ENCODE peak calls at places on chromosomes 3 and 15, in ten cellular contexts. H is left ventricle myocardium inferior; Y is H7; E is OCI-LY7; Q is endothelial cell of umbilical vein; C is uterus; X is fibroblast of the aortic adventitia; Z is CD4-positive, alpha-beta memory T cell; T is GM12864; R is epithelial cell of esophagus. S is an unnamed sample.
A peak's percentile ranks its signal among the peaks of the same experiment; 100 is the strongest.

GRCh38 chr3:53170325-53171108 is 9.5 kb downstream of the PRKCD start:
- DNase-seq in H (no peak), Y (no peak), E (peak; percentile 67), Q (no peak), C (no peak), X (no peak), Z (no peak), T (no peak), R (no peak), S (no peak)

GRCh38 chr3:13332740-13333139 is 87.4 kb downstream of the NUP210 start:
- DNase-seq in H (no peak), Y (no peak), E (no peak), Q (no peak), C (no peak), X (no peak), Z (no peak), T (no peak), R (no peak), S (no peak)

GRCh38 chr3:153379516-153379915 is 217.5 kb downstream of the RAP2B start:
- DNase-seq in H (no peak), Y (no peak), E (no peak), Q (no peak), C (no peak), X (peak; percentile 7), Z (no peak), T (no peak), R (peak; percentile 45), S (no peak)

GRCh38 chr3:136783708-136784191 is 31.6 kb upstream of the STAG1 start:
- DNase-seq in H (no peak), Y (no peak), E (no peak), Q (peak; percentile 6), C (no peak), X (peak; percentile 13), Z (no peak), T (no peak), R (no peak), S (no peak)

GRCh38 chr15:96338772-96339661 is 8.5 kb downstream of the NR2F2 start:
- DNase-seq in H (no peak), Y (peak; percentile 50), E (no peak), Q (peak; percentile 72), C (no peak), X (peak; percentile 46), Z (no peak), T (no peak), R (no peak), S (no peak)

GRCh38 chr15:62021991-62022600 is 38.2 kb downstream of the VPS13C start:
- DNase-seq in H (no peak), Y (no peak), E (peak; percentile 8), Q (no peak), C (no peak), X (no peak), Z (no peak), T (no peak), R (no peak), S (no peak)

GRCh38 chr3:177596248-177596821 is 399.1 kb upstream of the TBL1XR1 start:
- DNase-seq in H (no peak), Y (no peak), E (no peak), Q (peak; percentile 16), C (no peak), X (peak; percentile 25), Z (no peak), T (no peak), R (peak; percentile 62), S (no peak)

GRCh38 chr3:141057436-141057835 is 6.3 kb downstream of the SPSB4 start:
- DNase-seq in H (no peak), Y (no peak), E (no peak), Q (no peak), C (no peak), X (no peak), Z (no peak), T (no peak), R (no peak), S (no peak)

GRCh38 chr15:57171414-57171813 is 204.9 kb upstream of the CGNL1 start:
- DNase-seq in H (no peak), Y (no peak), E (no peak), Q (no peak), C (no peak), X (no peak), Z (no peak), T (no peak), R (peak; percentile 37), S (no peak)

GRCh38 chr3:151404316-151404715 is 19.8 kb upstream of the P2RY12 start:
- DNase-seq in H (no peak), Y (no peak), E (no peak), Q (no peak), C (no peak), X (peak; percentile 47), Z (no peak), T (no peak), R (peak; percentile 19), S (no peak)

GRCh38 chr3:44050051-44050570 is 191.6 kb upstream of the TOPAZ1 start:
- DNase-seq in H (no peak), Y (no peak), E (no peak), Q (no peak), C (no peak), X (no peak), Z (no peak), T (no peak), R (no peak), S (no peak)

GRCh38 chr15:95857124-95857757 is 473.3 kb upstream of the NR2F2 start:
- DNase-seq in H (no peak), Y (no peak), E (no peak), Q (peak; percentile 19), C (no peak), X (peak; percentile 35), Z (no peak), T (no peak), R (peak; percentile 35), S (no peak)

GRCh38 chr3:144265527-144266100 is 294.0 kb downstream of the DIPK2A start:
- DNase-seq in H (no peak), Y (no peak), E (no peak), Q (peak; percentile 74), C (no peak), X (peak; percentile 26), Z (no peak), T (no peak), R (no peak), S (no peak)

GRCh38 chr15:74062671-74063070 is 19.7 kb downstream of the GOLGA6A start:
- DNase-seq in H (no peak), Y (no peak), E (no peak), Q (no peak), C (no peak), X (no peak), Z (no peak), T (no peak), R (no peak), S (peak; percentile 58)

GRCh38 chr3:22980346-22980745 is 222.8 kb upstream of the UBE2E2 start:
- DNase-seq in H (no peak), Y (no peak), E (no peak), Q (no peak), C (no peak), X (peak; percentile 77), Z (no peak), T (no peak), R (peak; percentile 48), S (no peak)

DNA sequence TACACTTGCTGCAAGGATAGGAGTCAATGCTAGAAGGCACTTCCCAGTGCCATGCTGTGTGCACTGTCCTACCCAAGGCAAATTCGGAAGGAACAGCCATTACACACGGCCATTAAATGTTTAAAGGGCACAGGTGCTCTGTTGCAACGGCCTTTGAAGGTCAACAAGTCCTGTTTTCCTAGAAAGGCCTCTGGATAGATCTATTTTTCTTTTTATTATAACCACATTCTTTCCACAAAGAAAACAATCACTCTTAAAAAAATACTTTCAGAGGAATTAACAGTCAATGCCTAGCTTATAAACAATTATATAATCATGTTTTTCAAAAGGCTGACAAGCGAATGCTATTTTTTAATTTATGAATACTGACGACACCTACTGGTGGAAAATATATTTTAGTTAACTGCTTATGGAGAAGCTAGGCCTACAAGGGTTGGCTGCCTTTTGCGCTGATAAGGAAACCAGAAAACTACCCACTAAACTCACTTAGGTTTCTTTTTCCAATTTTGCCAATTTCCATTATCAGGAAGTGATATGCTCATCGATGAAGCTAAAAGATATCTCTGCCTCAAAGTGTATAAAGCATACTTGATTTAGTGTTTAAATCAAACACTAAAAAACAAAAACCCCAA is 2.4 kb downstream of the ARHGEF3 start:
- DNase-seq in H (no peak), Y (peak; percentile 52), E (peak; percentile 85), Q (peak; percentile 77), C (no peak), X (peak; percentile 85), Z (peak; percentile 79), T (peak; percentile 38), R (peak; percentile 76), S (no peak)
- H3K4me3 ChIP-seq in H (peak overlapping the region; percentile 88), Y (no peak overlapping the region), E (peak overlapping the region; percentile 13), Q (peak overlapping the region; percentile 82), C (peak overlapping the region; percentile 81), X (peak overlapping the region; percentile 91), Z (peak overlapping the region; percentile 87), T (peak overlapping the region; percentile 40), R (no peak overlapping the region), S (peak overlapping the region; percentile 65)

GRCh38 chr15:36428102-36428845 is 151.2 kb upstream of the CDIN1 start:
- DNase-seq in H (no peak), Y (no peak), E (no peak), Q (peak; percentile 91), C (no peak), X (peak; percentile 99), Z (no peak), T (no peak), R (peak; percentile 96), S (no peak)

GRCh38 chr15:36426696-36427095 is 152.7 kb upstream of the CDIN1 start:
- DNase-seq in H (no peak), Y (no peak), E (no peak), Q (no peak), C (no peak), X (no peak), Z (no peak), T (no peak), R (no peak), S (no peak)

GRCh38 chr15:36422631-36423030 is 156.8 kb upstream of the CDIN1 start:
- DNase-seq in H (no peak), Y (no peak), E (no peak), Q (no peak), C (no peak), X (no peak), Z (no peak), T (no peak), R (no peak), S (no peak)
- H3K4me3 ChIP-seq in H (no peak overlapping the region), Y (no peak overlapping the region), E (no peak overlapping the region), Q (no peak overlapping the region), C (no peak overlapping the region), X (no peak overlapping the region), Z (no peak overlapping the region), T (no peak overlapping the region), R (no peak overlapping the region), S (no peak overlapping the region)

DNA sequence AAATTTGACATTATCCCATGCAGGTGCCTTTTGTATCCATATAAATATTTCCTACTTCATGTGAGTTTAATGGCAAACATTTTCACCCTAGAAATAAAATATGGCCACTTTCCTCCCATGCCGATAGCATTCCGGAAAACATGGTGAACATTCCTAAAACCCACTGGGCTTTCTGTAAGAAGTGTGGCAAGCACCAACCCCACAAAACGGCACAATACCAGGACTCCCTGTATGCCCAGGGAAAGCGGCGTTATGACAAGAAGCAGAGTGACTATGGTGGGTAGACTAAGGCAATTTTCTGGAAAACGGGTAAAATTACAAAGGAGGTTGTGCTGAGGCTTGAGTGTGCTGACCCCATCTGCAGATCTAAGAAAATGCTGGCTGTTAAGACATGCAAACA is 7.6 kb downstream of the ANXA2 start:
- DNase-seq in H (no peak), Y (no peak), E (no peak), Q (no peak), C (no peak), X (peak; percentile 32), Z (no peak), T (no peak), R (no peak), S (no peak)
- H3K4me3 ChIP-seq in H (peak overlapping the region; percentile 88), Y (no peak overlapping the region), E (no peak overlapping the region), Q (peak overlapping the region; percentile 96), C (no peak overlapping the region), X (peak overlapping the region; percentile 64), Z (no peak overlapping the region), T (no peak overlapping the region), R (peak overlapping the region; percentile 31), S (no peak overlapping the region)

GRCh38 chr15:98799461-98799971 is 151.2 kb downstream of the IGF1R start:
- DNase-seq in H (no peak), Y (peak; percentile 59), E (no peak), Q (peak; percentile 21), C (no peak), X (peak; percentile 27), Z (no peak), T (no peak), R (peak; percentile 51), S (no peak)
- H3K4me3 ChIP-seq in H (no peak overlapping the region), Y (no peak overlapping the region), E (no peak overlapping the region), Q (no peak overlapping the region), C (no peak overlapping the region), X (no peak overlapping the region), Z (no peak overlapping the region), T (no peak overlapping the region), R (peak overlapping the region; percentile 11), S (no peak overlapping the region)